ENCODE peak calls at places on chromosomes 5 and 9, in eight cellular contexts. L, V, U, W, P, X, E and A are unnamed samples.

GRCh38 chr5:115801152-115801551 is 15.3 kb downstream of the CDO1 start:
- DNase-seq in U (no peak), L (no peak), P (no peak), W (no peak), V (no peak), E (no peak), X (no peak), A (no peak)

GRCh38 chr5:93929146-93929545 is 187.7 kb upstream of the POU5F2 start:
- DNase-seq in E (no peak), U (peak; percentile 66), L (peak; percentile 62), W (peak; percentile 73), X (no peak), V (no peak), P (no peak), A (no peak)

GRCh38 chr9:115250646-115251045 is 132.7 kb upstream of the TNC start:
- DNase-seq in W (peak; percentile 86), U (peak; percentile 86), E (peak; percentile 98), X (no peak), P (no peak), V (no peak), L (peak; percentile 98), A (no peak)

GRCh38 chr5:25641140-25641539 is 996.4 kb upstream of the CDH10 start:
- DNase-seq in L (no peak), U (no peak), E (no peak), W (no peak), X (no peak), V (no peak), P (no peak), A (no peak)

GRCh38 chr9:72775570-72775969 is 177.3 kb downstream of the ALDH1A1 start:
- DNase-seq in X (no peak), P (no peak), U (no peak), L (no peak), E (no peak), W (no peak), V (no peak), A (no peak)

GRCh38 chr5:174837919-174838902 is 113.8 kb downstream of the MSX2 start:
- DNase-seq in E (peak; percentile 7), L (peak; percentile 24), P (peak; percentile 22), X (no peak), W (peak; percentile 99), U (peak; percentile 75), V (peak; percentile 16), A (no peak)

GRCh38 chr5:128674837-128675446 is 136.9 kb upstream of the FBN2 start:
- DNase-seq in E (peak; percentile 43), V (peak; percentile 50), L (peak; percentile 57), W (peak; percentile 59), X (no peak), U (peak; percentile 68), P (peak; percentile 53), A (peak; percentile 39)

GRCh38 chr5:161535762-161536161 is 10.8 kb downstream of the GABRB2 start:
- DNase-seq in W (no peak), P (no peak), U (no peak), E (no peak), L (no peak), X (no peak), V (no peak), A (no peak)

GRCh38 chr5:16345454-16345853 is 120.1 kb downstream of the ZNF622 start:
- DNase-seq in L (no peak), E (no peak), W (no peak), V (no peak), X (no peak), P (peak; percentile 19), U (no peak), A (no peak)

GRCh38 chr5:41856644-41857491 is 13.4 kb downstream of the OXCT1 start:
- DNase-seq in U (peak; percentile 83), V (peak; percentile 58), W (peak; percentile 83), L (peak; percentile 73), X (no peak), E (peak; percentile 47), P (peak; percentile 56), A (peak; percentile 35)

GRCh38 chr5:68962632-68963484 is 131.0 kb upstream of the SLC30A5 start:
- DNase-seq in W (peak; percentile 66), U (peak; percentile 73), E (peak; percentile 48), V (peak; percentile 53), L (peak; percentile 52), X (no peak), P (peak; percentile 81), A (peak; percentile 52)

GRCh38 chr9:93336720-93337119 is 114.8 kb upstream of the FAM120A start:
- DNase-seq in V (no peak), L (no peak), W (no peak), E (no peak), U (no peak), P (no peak), X (no peak), A (no peak)

GRCh38 chr5:100794218-100794617 is 108.9 kb downstream of the ST8SIA4 start:
- DNase-seq in P (no peak), V (no peak), L (no peak), U (no peak), W (no peak), E (no peak), X (no peak), A (no peak)

GRCh38 chr5:154276932-154277331 is 86.4 kb downstream of the GALNT10 start:
- DNase-seq in W (peak; percentile 95), U (peak; percentile 96), P (peak; percentile 43), L (peak; percentile 97), V (no peak), E (peak; percentile 25), X (no peak), A (no peak)

GRCh38 chr9:20980713-20981481 is 50.5 kb downstream of the HACD4 start:
- DNase-seq in E (no peak), W (peak; percentile 88), V (no peak), P (no peak), X (no peak), L (peak; percentile 93), U (peak; percentile 43), A (no peak)
- H3K4me3 ChIP-seq in E (no peak overlapping the region), W (peak overlapping the region; percentile 9), V (no peak overlapping the region), P (no peak overlapping the region), X (no peak overlapping the region), L (no peak overlapping the region), U (no peak overlapping the region), A (no peak overlapping the region)

GRCh38 chr5:142384014-142384413 is 59.2 kb upstream of the SPRY4 start:
- DNase-seq in P (peak; percentile 69), W (no peak), L (no peak), X (no peak), E (no peak), U (no peak), V (no peak), A (no peak)

GRCh38 chr5:142388696-142389095 is 63.9 kb upstream of the SPRY4 start:
- DNase-seq in L (peak; percentile 27), V (no peak), W (no peak), X (no peak), E (no peak), U (peak; percentile 20), P (no peak), A (no peak)

GRCh38 chr5:142387022-142387682 is 62.3 kb upstream of the SPRY4 start:
- DNase-seq in L (no peak), V (no peak), U (no peak), E (no peak), P (no peak), W (no peak), X (no peak), A (no peak)

GRCh38 chr5:142386151-142387021 is 61.6 kb upstream of the SPRY4 start:
- DNase-seq in W (no peak), E (peak; percentile 51), U (no peak), V (no peak), X (no peak), P (no peak), L (no peak), A (no peak)

DNA sequence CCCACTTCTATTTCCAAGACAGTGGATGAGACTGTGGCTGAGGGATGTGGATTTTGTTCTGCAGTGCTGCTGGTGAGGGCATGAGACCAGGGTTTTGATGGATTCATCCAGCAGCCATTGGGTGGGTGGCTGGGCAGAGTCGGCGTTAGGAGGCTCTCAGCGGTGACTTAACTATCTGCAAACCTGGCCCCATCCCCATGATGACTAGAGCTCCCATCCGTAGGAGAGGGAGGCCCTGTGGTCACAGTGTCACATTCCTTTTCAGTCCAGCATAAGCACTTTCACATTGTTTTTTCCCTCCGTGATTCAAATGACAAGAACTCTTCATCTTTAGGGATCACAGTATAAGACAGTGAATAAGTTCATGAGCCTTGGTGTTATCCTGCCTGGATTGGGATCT is 60.4 kb upstream of the SPRY4 start:
- DNase-seq in P (no peak), E (no peak), X (no peak), V (no peak), U (peak; percentile 45), W (peak; percentile 37), L (peak; percentile 87), A (no peak)
- H3K27ac ChIP-seq in P (no peak overlapping the region), E (no peak overlapping the region), X (no peak overlapping the region), V (no peak overlapping the region), U (no peak overlapping the region), W (no peak overlapping the region), L (no peak overlapping the region), A (no peak overlapping the region)

GRCh38 chr5:168076561-168076991 is 214.9 kb upstream of the WWC1 start:
- DNase-seq in P (no peak), V (peak; percentile 2), U (peak; percentile 69), E (no peak), L (peak; percentile 13), X (no peak), W (peak; percentile 67), A (peak; percentile 17)
- TF ChIP-seq CTCF in P (no peak), V (no peak), U (peak; percentile 72), E (peak; percentile 51), L (peak; percentile 44), X (peak; percentile 34), W (peak; percentile 59), A (no peak)

DNA sequence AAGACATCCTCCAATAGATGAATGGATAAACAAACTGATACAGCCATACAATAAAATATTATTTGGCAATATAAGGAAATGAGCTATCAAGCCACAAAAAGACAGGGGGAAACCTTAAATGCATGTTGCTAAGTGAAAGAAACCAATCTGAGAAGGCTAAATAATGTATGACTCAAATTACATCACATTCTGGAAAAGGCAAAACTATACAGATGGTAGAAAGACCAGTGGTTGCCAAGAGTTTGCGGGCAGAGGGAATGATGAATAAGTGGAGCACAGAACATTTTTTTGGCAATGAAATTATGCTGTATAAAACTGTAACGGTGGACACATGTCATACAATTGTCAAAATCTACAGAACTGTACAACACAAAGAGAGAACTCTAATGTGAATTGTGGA is 63.3 kb downstream of the CSF2 start:
- DNase-seq in L (peak; percentile 88), X (no peak), W (peak; percentile 96), V (no peak), U (peak; percentile 91), P (no peak), E (peak; percentile 96), A (no peak)
- H3K4me3 ChIP-seq in L (no peak overlapping the region), X (no peak overlapping the region), W (no peak overlapping the region), V (no peak overlapping the region), U (no peak overlapping the region), P (no peak overlapping the region), E (no peak overlapping the region), A (no peak overlapping the region)